ENCODE peak calls at places on chromosomes 16 and 17, in ten cellular contexts. E, Z, S, T, L, I, P, Y, W and C are unnamed samples.

GRCh38 chr16:24848065-24848464 is 2.3 kb downstream of the SLC5A11 start:
- DNase-seq in E (no peak), Z (no peak), S (no peak), T (no peak), L (no peak), I (peak), P (no peak), Y (peak), W (peak), C (no peak)

GRCh38 chr16:19522369-19523159 is 666 bp upstream of the GDE1 start:
- DNase-seq in E (no peak), Z (no peak), S (no peak), T (no peak), L (no peak), I (no peak), P (no peak), Y (no peak), W (no peak), C (no peak)

GRCh38 chr17:41966453-41967140 is at the start of gene CNP:
- DNase-seq in E (peak), Z (peak), S (peak), T (no peak), L (peak), I (peak), P (peak), Y (peak), W (peak), C (peak)

GRCh38 chr17:43171761-43172487 is 910 bp downstream of the NBR1 start:
- DNase-seq in E (peak), Z (no peak), S (peak), T (peak), L (peak), I (peak), P (peak), Y (peak), W (peak), C (no peak)

GRCh38 chr16:5078626-5079025 is 7.0 kb downstream of the ALG1 start:
- DNase-seq in E (no peak), Z (no peak), S (no peak), T (no peak), L (no peak), I (no peak), P (no peak), Y (no peak), W (no peak), C (no peak)

GRCh38 chr16:50293994-50294855 is 27.9 kb downstream of the ADCY7 start:
- DNase-seq in E (no peak), Z (no peak), S (no peak), T (no peak), L (no peak), I (no peak), P (no peak), Y (no peak), W (no peak), C (no peak)

GRCh38 chr17:28972437-28972836 is 21.1 kb upstream of the PHF12 start:
- DNase-seq in E (no peak), Z (no peak), S (no peak), T (peak), L (no peak), I (no peak), P (no peak), Y (no peak), W (no peak), C (no peak)

GRCh38 chr17:78669256-78669974 is 92.2 kb upstream of the DNAH17 start:
- DNase-seq in E (no peak), Z (no peak), S (peak), T (no peak), L (no peak), I (no peak), P (no peak), Y (no peak), W (no peak), C (peak)

GRCh38 chr16:1863681-1864460 is 8.1 kb downstream of the MEIOB start:
- DNase-seq in E (no peak), Z (no peak), S (no peak), T (peak), L (peak), I (no peak), P (peak), Y (peak), W (peak), C (no peak)

GRCh38 chr16:69909043-69909442 is 42.1 kb upstream of the CLEC18A start:
- DNase-seq in E (no peak), Z (no peak), S (no peak), T (no peak), L (no peak), I (no peak), P (no peak), Y (no peak), W (no peak), C (no peak)

GRCh38 chr16:80158766-80159165 is 382.0 kb upstream of the DYNLRB2 start:
- DNase-seq in E (no peak), Z (no peak), S (peak), T (no peak), L (no peak), I (peak), P (no peak), Y (peak), W (no peak), C (no peak)

GRCh38 chr16:27701381-27701780 is 151.4 kb downstream of the KATNIP start:
- DNase-seq in E (no peak), Z (no peak), S (peak), T (no peak), L (no peak), I (no peak), P (no peak), Y (no peak), W (no peak), C (peak)

GRCh38 chr17:7763919-7764318 is 46.4 kb downstream of the DNAH2 start:
- DNase-seq in E (no peak), Z (no peak), S (no peak), T (no peak), L (no peak), I (no peak), P (no peak), Y (no peak), W (no peak), C (no peak)

GRCh38 chr17:27343294-27343693 is 49.4 kb downstream of the WSB1 start:
- DNase-seq in E (no peak), Z (no peak), S (no peak), T (no peak), L (no peak), I (no peak), P (no peak), Y (no peak), W (no peak), C (no peak)

GRCh38 chr16:82580293-82580900 is 46.4 kb upstream of the CDH13 start:
- DNase-seq in E (no peak), Z (no peak), S (no peak), T (no peak), L (peak), I (no peak), P (no peak), Y (peak), W (peak), C (no peak)

GRCh38 chr17:18250259-18250658 is 8.3 kb downstream of the FLII start:
- DNase-seq in E (no peak), Z (no peak), S (no peak), T (no peak), L (no peak), I (no peak), P (peak), Y (no peak), W (no peak), C (no peak)

GRCh38 chr16:1046271-1046955 is 26.1 kb upstream of the SSTR5 start:
- DNase-seq in E (no peak), Z (no peak), S (no peak), T (no peak), L (no peak), I (no peak), P (no peak), Y (no peak), W (no peak), C (no peak)

GRCh38 chr17:42290577-42290976 is 2.3 kb downstream of the STAT5A start:
- DNase-seq in E (no peak), Z (no peak), S (peak), T (no peak), L (no peak), I (no peak), P (peak), Y (no peak), W (no peak), C (peak)

GRCh38 chr17:70365098-70365583 is 195.8 kb downstream of the KCNJ2 start:
- DNase-seq in E (no peak), Z (no peak), S (no peak), T (peak), L (peak), I (no peak), P (no peak), Y (peak), W (peak), C (no peak)

GRCh38 chr16:84593825-84594724 is 23.8 kb downstream of the COTL1 start:
- DNase-seq in E (no peak), Z (peak), S (no peak), T (no peak), L (no peak), I (no peak), P (no peak), Y (peak), W (peak), C (peak)

GRCh38 chr16:56297684-56298083 is 106.4 kb downstream of the GNAO1 start:
- DNase-seq in E (no peak), Z (no peak), S (no peak), T (no peak), L (no peak), I (no peak), P (no peak), Y (no peak), W (no peak), C (no peak)

GRCh38 chr16:71474864-71475263 is 12.8 kb upstream of the ZNF23 start:
- DNase-seq in E (no peak), Z (no peak), S (peak), T (peak), L (no peak), I (peak), P (no peak), Y (peak), W (peak), C (no peak)

GRCh38 chr16:31451681-31452351 is 7.5 kb upstream of the ARMC5 start:
- DNase-seq in E (no peak), Z (no peak), S (peak), T (no peak), L (peak), I (peak), P (peak), Y (peak), W (peak), C (no peak)

GRCh38 chr17:17402558-17402957 is 74.2 kb upstream of the MED9 start:
- DNase-seq in E (no peak), Z (no peak), S (no peak), T (no peak), L (no peak), I (no peak), P (no peak), Y (no peak), W (no peak), C (no peak)

GRCh38 chr17:29625037-29625750 is 2.5 kb upstream of the CORO6 start:
- DNase-seq in E (no peak), Z (no peak), S (no peak), T (no peak), L (peak), I (peak), P (no peak), Y (no peak), W (peak), C (no peak)

GRCh38 chr16:75555213-75555706 is 792 bp downstream of the TMEM231 start:
- DNase-seq in E (peak), Z (no peak), S (peak), T (peak), L (peak), I (peak), P (peak), Y (peak), W (peak), C (peak)

GRCh38 chr16:71784093-71784492 is 24.5 kb downstream of the AP1G1 start:
- DNase-seq in E (no peak), Z (no peak), S (no peak), T (no peak), L (no peak), I (no peak), P (no peak), Y (no peak), W (no peak), C (no peak)

GRCh38 chr17:79000396-79001189 is 9.0 kb downstream of the CANT1 start:
- DNase-seq in E (no peak), Z (no peak), S (peak), T (no peak), L (no peak), I (no peak), P (no peak), Y (no peak), W (no peak), C (no peak)

GRCh38 chr17:78934681-78935418 is 9.7 kb upstream of the TIMP2 start:
- DNase-seq in E (no peak), Z (no peak), S (no peak), T (no peak), L (no peak), I (peak), P (no peak), Y (no peak), W (no peak), C (no peak)

DNA sequence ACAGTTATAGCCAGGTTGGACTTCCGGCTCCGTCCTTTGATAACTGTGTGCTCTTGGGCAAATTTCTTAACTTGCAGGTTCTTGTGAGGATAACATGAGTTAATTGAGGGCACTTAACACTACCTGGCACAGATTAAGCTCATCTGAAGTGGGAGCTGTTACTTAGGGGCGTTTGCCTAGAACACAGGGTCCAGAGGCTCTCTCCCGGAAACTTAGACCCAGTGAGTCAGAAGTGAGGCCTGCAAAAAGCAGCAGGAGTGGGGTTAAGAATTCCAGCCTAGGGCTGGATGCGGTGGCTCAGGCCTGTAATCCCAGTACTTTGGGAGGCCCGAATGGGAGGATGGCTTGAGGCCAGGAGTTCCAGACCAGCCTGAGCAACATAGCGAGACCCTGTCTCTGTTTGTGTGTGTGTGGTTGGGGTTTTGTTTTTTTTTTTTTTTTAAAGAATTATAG is 1.4 kb downstream of the MVP start:
- DNase-seq in E (no peak), Z (no peak), S (no peak), T (no peak), L (peak), I (peak), P (peak), Y (peak), W (peak), C (no peak)
- H3K4me3 ChIP-seq in E (peak), Z (peak), S (peak), T (peak), L (no peak), I (peak), P (peak), Y (peak), W (no peak), C (peak)

GRCh38 chr17:37082985-37083384 is 134.2 kb downstream of the AATF start:
- DNase-seq in E (no peak), Z (no peak), S (no peak), T (no peak), L (no peak), I (no peak), P (no peak), Y (no peak), W (no peak), C (no peak)
- H3K4me3 ChIP-seq in E (no peak), Z (no peak), S (no peak), T (no peak), L (no peak), I (no peak), P (no peak), Y (no peak), W (no peak), C (no peak)

DNA sequence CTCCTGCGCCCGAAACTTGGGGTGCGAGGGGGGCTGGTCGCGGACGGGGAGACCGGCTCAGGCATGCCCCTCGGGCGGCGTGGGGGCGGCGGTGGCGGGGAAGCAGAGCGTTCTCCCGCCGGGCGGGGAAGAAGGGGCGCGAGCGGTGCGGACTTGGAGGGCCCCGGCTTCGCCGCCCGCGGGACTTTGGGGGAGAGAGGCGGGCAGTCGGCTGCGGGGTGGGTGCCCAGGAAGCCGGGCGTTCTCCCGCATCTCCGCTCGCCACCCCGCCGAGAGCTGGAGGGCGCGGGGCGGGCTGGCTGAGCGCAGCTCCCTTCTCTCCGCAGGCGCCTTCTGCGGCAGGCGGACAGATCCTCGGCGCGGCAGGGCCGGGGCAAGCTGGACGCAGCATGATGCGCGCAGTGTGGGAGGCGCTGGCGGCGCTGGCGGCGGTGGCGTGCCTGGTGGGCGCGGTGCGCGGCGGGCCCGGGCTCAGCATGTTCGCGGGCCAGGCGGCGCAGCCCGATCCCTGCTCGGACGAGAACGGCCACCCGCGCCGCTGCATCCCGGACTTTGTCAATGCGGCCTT is 759 bp downstream of the NTN1 start:
- DNase-seq in E (peak), Z (no peak), S (no peak), T (no peak), L (no peak), I (peak), P (peak), Y (peak), W (peak), C (peak)
- H3K4me3 ChIP-seq in E (peak), Z (no peak), S (peak), T (peak), L (peak), I (peak), P (peak), Y (peak), W (peak), C (peak)

GRCh38 chr17:883586-883962 is 96.0 kb downstream of the NXN start:
- DNase-seq in E (no peak), Z (no peak), S (no peak), T (no peak), L (no peak), I (no peak), P (no peak), Y (no peak), W (no peak), C (no peak)
- H3K4me3 ChIP-seq in E (no peak), Z (no peak), S (no peak), T (no peak), L (no peak), I (no peak), P (no peak), Y (no peak), W (no peak), C (no peak)